ENCODE peak calls at places on chromosomes 13 and 19, in four cellular contexts. X, D, K and Z are unnamed samples. For H3K4me1, the result is how much of the 10 kb centered on the place peaks cover.

GRCh38 chr19:42324655-42325307 is 654 bp upstream of the MEGF8 start:
- DNase-seq in X (peak), K (no peak), D (no peak), Z (peak)

GRCh38 chr19:55115446-55116065 is 1.9 kb downstream of the PPP1R12C start:
- DNase-seq in K (no peak), D (peak), X (no peak), Z (no peak)

GRCh38 chr19:48837081-48837524 is 812 bp upstream of the HSD17B14 start:
- DNase-seq in X (peak), D (peak), K (peak), Z (peak)

GRCh38 chr13:112522578-112522977 is 65.4 kb downstream of the TUBGCP3 start:
- DNase-seq in D (peak), K (no peak), X (no peak), Z (no peak)

GRCh38 chr13:99702687-99703319 is 201.5 kb downstream of the TM9SF2 start:
- DNase-seq in K (no peak), D (no peak), X (no peak), Z (no peak)

GRCh38 chr13:50360637-50361036 is 345.4 kb downstream of the KCNRG start:
- DNase-seq in X (no peak), K (no peak), D (no peak), Z (no peak)

GRCh38 chr13:40269086-40269485 is 397.4 kb downstream of the FOXO1 start:
- DNase-seq in X (no peak), K (no peak), D (no peak), Z (no peak)

GRCh38 chr13:27120011-27120410 is 51.6 kb downstream of the USP12 start:
- DNase-seq in X (no peak), D (peak), K (no peak), Z (no peak)

GRCh38 chr19:54470276-54470887 is 2.7 kb downstream of the CDC42EP5 start:
- DNase-seq in X (no peak), D (no peak), K (peak), Z (no peak)

GRCh38 chr13:33111414-33112110 is 95.3 kb downstream of the KL start:
- DNase-seq in K (no peak), X (no peak), D (peak), Z (no peak)

GRCh38 chr13:77701305-77701704 is 3.8 kb downstream of the SLAIN1 start:
- DNase-seq in D (no peak), X (no peak), K (no peak), Z (no peak)

GRCh38 chr19:46753420-46754155 is 7.3 kb upstream of the STRN4 start:
- DNase-seq in D (no peak), K (no peak), X (no peak), Z (no peak)

GRCh38 chr19:31882709-31883108 is 462.7 kb upstream of the ZNF507 start:
- DNase-seq in D (no peak), K (no peak), X (no peak), Z (no peak)

GRCh38 chr19:10286803-10287737 is at the start of gene ICAM4:
- DNase-seq in K (no peak), X (peak), D (peak), Z (peak)

GRCh38 chr13:29465741-29466293 is 129.7 kb downstream of the SLC7A1 start:
- DNase-seq in K (no peak), X (no peak), D (peak), Z (peak)

GRCh38 chr19:10228925-10229324 is 2.2 kb downstream of the S1PR2 start:
- DNase-seq in X (no peak), D (peak), K (no peak), Z (no peak)

GRCh38 chr13:46472384-46472783 is 80.6 kb upstream of the LRCH1 start:
- DNase-seq in K (no peak), X (no peak), D (no peak), Z (no peak)

GRCh38 chr13:106587787-106588186 is 19.9 kb upstream of the ARGLU1 start:
- DNase-seq in K (no peak), D (no peak), X (no peak), Z (no peak)

GRCh38 chr13:104993708-104994107 is 1541.8 kb downstream of the EFNB2 start:
- DNase-seq in D (no peak), X (no peak), K (no peak), Z (no peak)

GRCh38 chr13:84279166-84279565 is 396.9 kb upstream of the SLITRK1 start:
- DNase-seq in K (no peak), D (peak), X (no peak), Z (no peak)

GRCh38 chr19:39236527-39236926 is 8.3 kb downstream of the IFNL3 start:
- DNase-seq in D (no peak), X (no peak), K (no peak), Z (no peak)

GRCh38 chr19:6533746-6534418 is 3.1 kb downstream of the TNFSF9 start:
- DNase-seq in K (no peak), D (no peak), X (no peak), Z (no peak)

GRCh38 chr19:6534451-6535093 is 3.7 kb downstream of the TNFSF9 start:
- DNase-seq in K (no peak), D (no peak), X (no peak), Z (no peak)

GRCh38 chr19:6535558-6536137 is 4.8 kb downstream of the TNFSF9 start:
- DNase-seq in K (no peak), D (no peak), X (no peak), Z (no peak)

GRCh38 chr19:6533000-6533328 is 2.1 kb downstream of the TNFSF9 start:
- DNase-seq in X (no peak), D (no peak), K (no peak), Z (no peak)

DNA sequence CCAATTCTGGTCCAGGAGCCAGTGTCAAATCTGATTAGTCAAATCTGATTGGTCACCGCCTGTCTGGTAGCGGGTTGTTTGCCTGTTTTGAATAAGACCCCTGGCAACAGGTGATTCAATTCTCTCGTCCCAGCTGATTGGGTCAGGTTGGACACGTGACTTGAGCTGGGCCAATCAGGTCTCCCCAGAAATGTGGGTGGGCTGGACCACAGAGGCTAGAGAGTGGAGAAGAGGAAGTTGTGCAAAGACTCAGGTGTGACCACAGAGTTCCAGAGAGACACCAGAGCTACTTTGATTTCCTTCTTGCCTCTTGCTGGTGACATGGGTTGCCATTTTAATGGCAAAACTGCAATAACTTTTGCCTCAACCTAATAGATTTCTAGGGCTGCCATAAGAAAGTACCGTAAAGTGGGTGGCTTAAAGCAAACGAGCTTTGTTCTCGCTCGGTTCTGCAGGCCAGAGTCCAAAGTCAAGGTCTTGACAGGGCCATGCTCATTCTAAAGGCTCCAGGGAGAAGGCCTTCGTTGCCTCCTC is 5.4 kb downstream of the TNFSF9 start:
- DNase-seq in D (no peak), K (no peak), X (no peak), Z (no peak)
- TF ChIP-seq POLR2A in D (no peak), K (no peak), X (no peak), Z (no peak)

DNA sequence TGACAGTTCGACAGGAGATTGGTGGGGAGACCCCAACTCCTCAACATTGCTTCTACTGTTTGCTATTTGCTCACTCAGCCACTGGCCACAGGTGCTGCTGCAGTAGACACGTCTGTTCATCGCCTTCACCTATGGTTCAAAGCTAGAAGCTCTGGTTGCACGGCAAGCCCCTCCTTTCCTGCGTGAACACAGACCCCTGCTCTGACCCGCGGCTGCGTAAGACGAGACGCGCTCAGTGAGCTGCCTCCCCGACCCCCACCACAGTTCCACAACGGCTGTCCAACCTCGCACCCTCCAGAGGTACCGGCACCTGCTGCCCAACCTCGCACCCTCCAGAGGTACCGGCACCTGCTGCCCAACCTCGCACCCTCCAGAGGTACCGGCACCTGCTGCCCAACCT is 6.8 kb downstream of the RASA3 start:
- DNase-seq in D (no peak), K (no peak), X (no peak), Z (no peak)
- H3K4me1 ChIP-seq in D (under half), K (under half), X (half or more), Z (under half)

GRCh38 chr19:18588611-18589379 is at the start of gene REX1BD:
- DNase-seq in X (peak), D (peak), K (peak), Z (peak)

GRCh38 chr19:18587561-18587960 is 1.0 kb upstream of the REX1BD start:
- DNase-seq in K (no peak), X (no peak), D (no peak), Z (no peak)

GRCh38 chr19:18590273-18591272 is 2.0 kb downstream of the REX1BD start:
- DNase-seq in D (peak), X (no peak), K (no peak), Z (no peak)

GRCh38 chr19:18587962-18588610 is 512 bp upstream of the REX1BD start:
- DNase-seq in X (no peak), K (no peak), D (no peak), Z (no peak)

DNA sequence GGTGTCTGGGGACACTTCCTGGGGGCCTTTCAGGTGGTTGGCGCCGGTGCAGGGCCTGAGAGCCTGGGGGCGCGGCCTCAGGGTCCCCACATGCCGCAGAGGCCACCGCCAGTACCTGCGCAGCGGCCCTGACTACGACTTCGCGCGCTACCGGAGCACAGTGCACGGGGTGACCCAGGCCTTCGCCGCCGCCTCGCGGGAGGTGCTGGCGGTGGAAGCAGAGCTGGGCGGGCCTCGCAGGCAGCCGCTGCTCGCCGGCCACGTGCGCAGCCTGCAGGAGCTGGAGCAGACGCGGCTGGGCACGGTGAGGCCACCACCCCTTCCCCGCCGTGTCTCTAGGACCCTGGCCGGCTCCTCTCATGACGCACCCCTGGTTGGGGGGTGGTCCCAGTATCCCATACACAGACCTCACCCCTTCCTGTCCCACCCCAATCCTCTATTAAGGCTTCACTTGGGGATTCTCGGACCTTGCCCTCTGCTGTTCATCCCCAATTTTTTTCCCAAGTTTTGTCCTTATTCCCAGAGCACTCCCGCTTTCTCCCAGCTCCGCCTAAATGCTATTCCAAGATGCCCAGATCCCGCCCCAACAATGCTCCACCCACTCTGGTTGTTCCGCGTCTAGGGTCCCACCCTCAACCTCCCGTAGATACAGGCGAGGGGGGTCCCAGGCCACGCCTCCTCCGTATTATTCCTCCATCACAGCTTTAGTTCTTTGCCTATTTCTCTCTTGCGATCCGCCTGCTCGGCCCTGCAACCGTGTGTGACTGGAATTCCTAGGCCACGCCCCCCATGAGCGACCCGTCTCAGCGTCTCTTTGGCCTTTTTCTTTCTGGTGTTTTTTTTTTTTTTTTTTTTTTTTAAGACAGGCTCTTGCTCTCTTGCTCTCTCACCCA is 1.0 kb downstream of the REX1BD start:
- DNase-seq in D (peak), X (peak), K (no peak), Z (peak)
- TF ChIP-seq CTCF in D (peak), X (no peak), K (peak), Z (no peak)

GRCh38 chr19:21358768-21359451 is at the start of gene ZNF738:
- DNase-seq in X (peak), K (peak), D (peak), Z (peak)
- TF ChIP-seq POLR2A in X (peak), K (no peak), D (peak), Z (no peak)

GRCh38 chr13:110230661-110231347 is 76.2 kb downstream of the COL4A1 start:
- DNase-seq in D (no peak), K (no peak), X (no peak), Z (no peak)
- H3K4me1 ChIP-seq in D (under half), K (under half), X (half or more), Z (under half)

GRCh38 chr13:48069573-48069972 is 25.3 kb downstream of the MED4 start:
- DNase-seq in D (no peak), K (no peak), X (no peak), Z (no peak)

GRCh38 chr13:48066310-48066989 is 28.5 kb downstream of the MED4 start:
- DNase-seq in K (no peak), D (peak), X (no peak), Z (no peak)

GRCh38 chr13:48068952-48069351 is 26.0 kb downstream of the MED4 start:
- DNase-seq in D (no peak), X (no peak), K (no peak), Z (no peak)

GRCh38 chr13:48070942-48071341 is 24.0 kb downstream of the MED4 start:
- DNase-seq in X (no peak), D (no peak), K (no peak), Z (no peak)

GRCh38 chr13:48068036-48068435 is 26.9 kb downstream of the MED4 start:
- DNase-seq in K (no peak), X (no peak), D (no peak), Z (no peak)
- TF ChIP-seq CTCF in K (no peak), X (no peak), D (no peak), Z (no peak)

GRCh38 chr19:44582581-44583265 is 30.6 kb upstream of the IGSF23 start:
- DNase-seq in D (no peak), X (no peak), K (no peak), Z (no peak)
- TF ChIP-seq POLR2A in D (no peak), X (no peak), K (no peak), Z (no peak)

DNA sequence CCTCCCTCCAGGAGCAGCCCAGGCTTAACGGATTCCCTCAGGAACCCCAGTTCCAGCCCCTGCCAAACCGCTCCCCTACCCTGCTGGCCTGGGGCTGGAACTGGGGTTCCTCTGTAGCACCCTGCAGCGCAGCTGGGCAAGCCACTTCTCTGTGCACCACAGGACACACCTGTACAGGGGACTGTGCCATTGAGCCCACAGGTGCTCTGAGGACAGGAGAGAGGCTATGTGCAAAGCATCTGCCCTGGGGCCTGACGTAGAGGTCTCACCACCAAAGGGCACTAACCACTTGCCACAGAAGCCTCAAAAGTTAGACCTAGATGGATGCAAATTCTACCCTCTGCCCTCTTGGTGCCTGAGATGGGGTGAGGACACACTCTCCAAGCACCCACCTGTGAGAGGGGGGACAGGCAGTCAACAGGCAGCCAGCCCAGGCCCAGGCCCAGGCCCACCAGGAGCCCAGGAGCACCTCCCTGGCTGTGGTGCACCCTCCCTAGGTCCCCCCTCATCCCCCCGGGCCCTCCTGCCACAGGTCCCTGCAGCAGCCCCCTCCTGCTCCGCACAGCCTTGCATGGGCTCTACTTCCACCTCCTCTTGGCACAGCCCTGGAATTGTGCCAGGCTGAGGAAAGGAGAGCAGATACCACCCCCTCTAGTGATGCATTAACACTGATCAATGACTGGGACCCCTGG is 27.6 kb upstream of the SLC35E1 start:
- DNase-seq in X (no peak), D (no peak), K (no peak), Z (no peak)
- H3K4me1 ChIP-seq in X (under half), D (under half), K (under half), Z (under half)